ENCODE peak calls at places on chromosome 16, in nine cellular contexts. G is adrenal gland, D is stomach, C is HCT116, W is GM12878, M is uterus, Z is IMR-90, Q is sigmoid colon, F is ovary. A is an unnamed sample.

GRCh38 chr16:11407047-11407982 is 62.1 kb downstream of the RMI2 start:
- DNase-seq in C (peak), Z (peak), Q (peak), G (peak), F (no peak), W (peak), M (peak), D (peak), A (peak)

GRCh38 chr16:3017806-3018506 is at the start of gene CLDN6:
- DNase-seq in F (no peak), D (no peak), G (no peak), W (no peak), Q (no peak), C (no peak), Z (no peak), M (no peak), A (no peak)

GRCh38 chr16:54398986-54399385 is 112.4 kb upstream of the IRX3 start:
- DNase-seq in W (no peak), Q (no peak), F (no peak), D (no peak), Z (no peak), G (no peak), M (no peak), C (no peak), A (no peak)

GRCh38 chr16:27318399-27319256 is 4.9 kb downstream of the IL4R start:
- DNase-seq in F (no peak), C (no peak), G (peak), Q (peak), Z (peak), W (no peak), D (no peak), M (peak), A (peak)

GRCh38 chr16:89316701-89317100 is 99.2 kb downstream of the ZNF778 start:
- DNase-seq in C (no peak), Z (no peak), D (no peak), M (no peak), W (no peak), F (no peak), G (no peak), Q (no peak), A (no peak)

GRCh38 chr16:87693827-87694226 is 72.0 kb downstream of the KLHDC4 start:
- DNase-seq in C (no peak), D (no peak), G (no peak), Q (no peak), Z (no peak), M (no peak), F (no peak), W (no peak), A (no peak)

GRCh38 chr16:62077998-62078397 is 41.8 kb upstream of the CDH8 start:
- DNase-seq in F (no peak), G (no peak), C (no peak), D (no peak), Q (no peak), Z (no peak), M (no peak), W (no peak), A (no peak)

GRCh38 chr16:16150117-16150877 is 73.0 kb downstream of the ABCC6 start:
- DNase-seq in F (peak), Q (peak), D (no peak), G (peak), M (peak), C (no peak), Z (peak), W (no peak), A (peak)

GRCh38 chr16:10447289-10447688 is 61.4 kb downstream of the ATF7IP2 start:
- DNase-seq in M (no peak), C (no peak), D (no peak), Z (no peak), G (no peak), W (no peak), F (no peak), Q (no peak), A (no peak)

GRCh38 chr16:72960101-72960500 is 87.8 kb downstream of the ZFHX3 start:
- DNase-seq in Z (no peak), F (no peak), W (no peak), D (no peak), G (no peak), M (no peak), Q (no peak), C (no peak), A (no peak)

GRCh38 chr16:89412811-89413210 is 77.5 kb downstream of the ANKRD11 start:
- DNase-seq in D (no peak), M (no peak), C (no peak), Z (no peak), F (no peak), G (no peak), Q (no peak), W (no peak), A (peak)

GRCh38 chr16:68529608-68529930 is 9.5 kb upstream of the ZFP90 start:
- DNase-seq in Q (peak), F (no peak), D (no peak), Z (no peak), C (no peak), G (no peak), W (no peak), M (no peak), A (no peak)

GRCh38 chr16:72198641-72199250 is 26.8 kb upstream of the PMFBP1 start:
- DNase-seq in W (no peak), D (no peak), C (no peak), F (no peak), M (no peak), Q (no peak), Z (no peak), G (no peak), A (no peak)

GRCh38 chr16:1964046-1964505 is 550 bp downstream of the RPS2 start:
- DNase-seq in Z (no peak), D (no peak), W (no peak), G (peak), Q (no peak), F (peak), C (no peak), M (no peak), A (peak)

GRCh38 chr16:86545481-86545880 is 9.6 kb downstream of the MTHFSD start:
- DNase-seq in M (no peak), Z (no peak), W (no peak), Q (peak), D (no peak), C (no peak), G (no peak), F (no peak), A (no peak)
- H3K27ac ChIP-seq in M (no peak), Z (no peak), W (no peak), Q (no peak), D (no peak), C (no peak), G (no peak), F (no peak), A (no peak)

DNA sequence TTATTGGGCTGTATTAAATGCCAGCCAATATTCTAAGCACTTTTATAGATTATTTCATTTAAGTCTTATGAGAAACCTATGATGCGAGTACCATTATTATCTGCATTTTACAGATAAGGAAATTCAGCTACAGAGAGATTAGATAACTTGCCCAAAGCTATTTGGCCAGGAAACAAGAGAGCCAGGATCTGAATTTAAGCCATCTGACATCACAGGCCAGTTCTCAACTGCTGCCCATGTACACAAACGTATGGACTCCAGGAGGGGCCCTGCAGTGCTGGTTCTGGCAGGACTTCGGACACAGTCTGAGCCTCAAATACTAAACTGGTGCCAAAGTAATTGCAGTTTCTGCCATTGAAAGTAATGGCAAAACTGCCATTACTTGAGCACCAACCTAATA is 40.2 kb downstream of the CPPED1 start:
- DNase-seq in C (no peak), D (peak), Z (peak), M (no peak), Q (no peak), F (no peak), G (no peak), W (no peak), A (no peak)
- TF ChIP-seq POLR2A in C (no peak), D (no peak), Z (no peak), M (no peak), Q (no peak), F (no peak), G (no peak), W (no peak), A (no peak)

GRCh38 chr16:85338638-85338982 is 226.3 kb upstream of the CIBAR2 start:
- DNase-seq in W (no peak), C (no peak), Q (no peak), D (no peak), G (no peak), F (no peak), Z (no peak), M (no peak), A (no peak)

GRCh38 chr16:85342348-85342747 is 230.1 kb upstream of the CIBAR2 start:
- DNase-seq in G (no peak), F (no peak), C (no peak), W (no peak), M (no peak), D (no peak), Q (no peak), Z (no peak), A (no peak)

GRCh38 chr16:85335584-85336492 is 223.6 kb upstream of the CIBAR2 start:
- DNase-seq in M (no peak), F (no peak), W (no peak), G (no peak), D (no peak), Q (no peak), C (no peak), Z (peak), A (peak)

GRCh38 chr16:85337910-85338637 is 225.8 kb upstream of the CIBAR2 start:
- DNase-seq in M (no peak), C (no peak), Q (no peak), W (no peak), Z (no peak), D (no peak), G (no peak), F (no peak), A (peak)

DNA sequence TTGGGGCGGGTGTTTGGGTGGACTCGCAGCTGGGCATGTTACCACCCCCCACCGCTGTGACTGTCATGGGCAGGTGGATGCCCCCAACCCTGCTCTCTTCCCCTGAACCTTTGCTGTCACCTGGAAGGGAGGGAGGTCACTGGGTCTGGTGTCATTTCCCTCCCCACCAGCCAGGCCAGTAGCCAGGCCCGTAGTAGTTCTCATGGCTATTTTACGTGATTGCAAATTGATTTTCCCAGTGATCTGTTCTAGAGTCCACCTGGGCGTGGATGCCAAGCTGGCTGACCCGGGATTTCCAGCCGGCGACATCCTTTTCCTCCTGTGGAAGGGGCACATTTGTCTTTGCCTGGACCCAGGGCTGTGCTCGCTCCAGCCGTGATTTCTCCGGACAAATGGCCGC is 226.7 kb upstream of the CIBAR2 start:
- DNase-seq in C (no peak), D (no peak), Z (no peak), W (no peak), Q (no peak), F (no peak), G (no peak), M (no peak), A (peak)
- H3K27ac ChIP-seq in C (no peak), D (no peak), Z (no peak), W (no peak), Q (no peak), F (no peak), G (peak), M (no peak), A (no peak)

DNA sequence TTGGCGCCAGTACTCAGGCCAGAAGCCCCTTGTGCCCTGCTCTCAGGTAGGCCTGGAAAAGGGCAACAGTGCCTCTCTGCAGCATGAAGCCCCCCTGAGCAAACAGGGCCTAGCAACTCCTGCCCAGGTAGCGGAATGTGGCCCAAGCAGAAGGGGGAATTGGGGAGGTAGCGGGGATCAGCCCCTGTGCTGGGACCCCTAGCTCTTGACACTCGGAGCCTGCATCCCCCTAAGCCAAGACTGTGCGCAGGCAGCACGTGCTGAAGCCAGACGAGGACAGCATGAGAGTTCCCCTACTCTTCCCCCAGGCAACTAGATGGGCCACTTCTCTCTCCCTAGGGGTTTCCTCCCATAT is 823 bp upstream of the CD2BP2 start:
- DNase-seq in F (no peak), Z (no peak), C (no peak), D (no peak), W (no peak), G (no peak), Q (no peak), M (no peak), A (no peak)
- TF ChIP-seq POLR2A in F (no peak), Z (no peak), C (no peak), D (no peak), W (peak), G (no peak), Q (no peak), M (no peak), A (no peak)

A was measured in heart left ventricle.